ENCODE peak calls at places on chromosome 10, in nine cellular contexts. One of them, this sample, is unnamed.

GRCh38 chr10:5284311-5285057 is 80.3 kb upstream of the UCN3 start:
- DNase-seq in thoracic aorta: no peak
- DNase-seq in heart left ventricle: no peak
- DNase-seq in bronchial epithelial cell: peak; percentile 85
- DNase-seq in cardiac fibroblast: peak; percentile 82
- DNase-seq in psoas muscle: no peak
- DNase-seq in HFFc6: peak; percentile 51
- DNase-seq in fibroblast of pulmonary artery: peak; percentile 96
- DNase-seq in neural crest cell: no peak
- DNase-seq in this sample: no peak

GRCh38 chr10:130423455-130424305 is 287.5 kb downstream of the GLRX3 start:
- DNase-seq in thoracic aorta: no peak
- DNase-seq in cardiac fibroblast: no peak
- DNase-seq in heart left ventricle: no peak
- DNase-seq in bronchial epithelial cell: no peak
- DNase-seq in psoas muscle: no peak
- DNase-seq in HFFc6: no peak
- DNase-seq in fibroblast of pulmonary artery: no peak
- DNase-seq in neural crest cell: no peak
- DNase-seq in this sample: peak; percentile 34

GRCh38 chr10:58797356-58797755 is 284.7 kb downstream of the BICC1 start:
- DNase-seq in neural crest cell: no peak
- DNase-seq in psoas muscle: no peak
- DNase-seq in HFFc6: peak; percentile 35
- DNase-seq in fibroblast of pulmonary artery: no peak
- DNase-seq in bronchial epithelial cell: peak; percentile 71
- DNase-seq in thoracic aorta: no peak
- DNase-seq in heart left ventricle: no peak
- DNase-seq in cardiac fibroblast: no peak
- DNase-seq in this sample: no peak

GRCh38 chr10:16965242-16965620 is 148.0 kb upstream of the RSU1 start:
- DNase-seq in fibroblast of pulmonary artery: no peak
- DNase-seq in HFFc6: no peak
- DNase-seq in bronchial epithelial cell: no peak
- DNase-seq in neural crest cell: no peak
- DNase-seq in psoas muscle: no peak
- DNase-seq in thoracic aorta: no peak
- DNase-seq in cardiac fibroblast: no peak
- DNase-seq in heart left ventricle: no peak
- DNase-seq in this sample: no peak

GRCh38 chr10:23293145-23293724 is 51.4 kb downstream of the C10orf67 start:
- DNase-seq in bronchial epithelial cell: peak; percentile 53
- DNase-seq in HFFc6: peak; percentile 7
- DNase-seq in cardiac fibroblast: peak; percentile 40
- DNase-seq in neural crest cell: peak; percentile 57
- DNase-seq in thoracic aorta: no peak
- DNase-seq in fibroblast of pulmonary artery: peak; percentile 45
- DNase-seq in heart left ventricle: no peak
- DNase-seq in psoas muscle: no peak
- DNase-seq in this sample: no peak

GRCh38 chr10:62027841-62028501 is 126.5 kb downstream of the ARID5B start:
- DNase-seq in neural crest cell: no peak
- DNase-seq in heart left ventricle: no peak
- DNase-seq in cardiac fibroblast: peak; percentile 42
- DNase-seq in HFFc6: peak; percentile 74
- DNase-seq in psoas muscle: no peak
- DNase-seq in bronchial epithelial cell: peak; percentile 94
- DNase-seq in thoracic aorta: no peak
- DNase-seq in fibroblast of pulmonary artery: no peak
- DNase-seq in this sample: no peak

GRCh38 chr10:2020841-2021240 is 283.5 kb upstream of the ADARB2 start:
- DNase-seq in bronchial epithelial cell: no peak
- DNase-seq in thoracic aorta: no peak
- DNase-seq in HFFc6: no peak
- DNase-seq in psoas muscle: no peak
- DNase-seq in cardiac fibroblast: no peak
- DNase-seq in heart left ventricle: no peak
- DNase-seq in fibroblast of pulmonary artery: no peak
- DNase-seq in neural crest cell: no peak
- DNase-seq in this sample: no peak

GRCh38 chr10:15325243-15326002 is 45.7 kb downstream of the FAM171A1 start:
- DNase-seq in cardiac fibroblast: peak; percentile 86
- DNase-seq in psoas muscle: peak; percentile 27
- DNase-seq in HFFc6: peak; percentile 64
- DNase-seq in thoracic aorta: no peak
- DNase-seq in neural crest cell: no peak
- DNase-seq in bronchial epithelial cell: peak; percentile 73
- DNase-seq in fibroblast of pulmonary artery: peak; percentile 93
- DNase-seq in heart left ventricle: peak; percentile 69
- DNase-seq in this sample: no peak

GRCh38 chr10:101441539-101442455 is 87.8 kb downstream of the BTRC start:
- DNase-seq in HFFc6: peak; percentile 70
- DNase-seq in fibroblast of pulmonary artery: peak; percentile 87
- DNase-seq in psoas muscle: no peak
- DNase-seq in thoracic aorta: no peak
- DNase-seq in heart left ventricle: no peak
- DNase-seq in cardiac fibroblast: peak; percentile 89
- DNase-seq in bronchial epithelial cell: peak; percentile 73
- DNase-seq in neural crest cell: no peak
- DNase-seq in this sample: no peak

GRCh38 chr10:101442456-101442800 is 88.5 kb downstream of the BTRC start:
- DNase-seq in fibroblast of pulmonary artery: no peak
- DNase-seq in HFFc6: no peak
- DNase-seq in bronchial epithelial cell: no peak
- DNase-seq in thoracic aorta: no peak
- DNase-seq in cardiac fibroblast: no peak
- DNase-seq in psoas muscle: no peak
- DNase-seq in neural crest cell: no peak
- DNase-seq in heart left ventricle: no peak
- DNase-seq in this sample: no peak

GRCh38 chr10:101446071-101446470 is 92.1 kb downstream of the BTRC start:
- DNase-seq in heart left ventricle: no peak
- DNase-seq in psoas muscle: no peak
- DNase-seq in bronchial epithelial cell: no peak
- DNase-seq in cardiac fibroblast: no peak
- DNase-seq in fibroblast of pulmonary artery: no peak
- DNase-seq in neural crest cell: no peak
- DNase-seq in thoracic aorta: no peak
- DNase-seq in HFFc6: no peak
- DNase-seq in this sample: no peak

GRCh38 chr10:101444499-101444898 is 90.5 kb downstream of the BTRC start:
- DNase-seq in psoas muscle: no peak
- DNase-seq in cardiac fibroblast: no peak
- DNase-seq in HFFc6: no peak
- DNase-seq in bronchial epithelial cell: no peak
- DNase-seq in fibroblast of pulmonary artery: no peak
- DNase-seq in thoracic aorta: no peak
- DNase-seq in heart left ventricle: no peak
- DNase-seq in neural crest cell: no peak
- DNase-seq in this sample: no peak

DNA sequence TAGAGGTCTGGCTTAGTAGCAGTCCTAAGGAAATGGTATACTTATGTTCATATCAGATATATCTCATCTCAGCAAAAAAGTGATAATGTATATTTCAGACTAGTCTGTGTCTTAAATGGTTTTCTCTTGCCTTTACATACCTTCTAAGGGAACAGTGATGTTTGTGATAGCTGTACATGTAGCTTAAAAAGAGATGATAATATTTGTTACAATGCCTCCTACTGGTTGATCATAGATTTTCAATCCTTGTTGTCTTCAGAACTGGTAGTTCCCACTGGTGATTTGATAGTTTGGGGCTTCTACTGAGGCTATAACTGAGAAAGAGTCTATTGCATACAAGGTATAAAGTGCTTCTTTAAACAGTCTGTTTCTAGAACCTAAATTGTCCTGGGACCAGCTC is 90.1 kb downstream of the BTRC start:
- DNase-seq in psoas muscle: no peak
- DNase-seq in neural crest cell: no peak
- DNase-seq in fibroblast of pulmonary artery: peak; percentile 37
- DNase-seq in heart left ventricle: no peak
- DNase-seq in cardiac fibroblast: peak; percentile 24
- DNase-seq in bronchial epithelial cell: peak; percentile 44
- DNase-seq in thoracic aorta: no peak
- DNase-seq in HFFc6: peak; percentile 10
- DNase-seq in this sample: no peak
- TF ChIP-seq CTCF in psoas muscle: no peak
- TF ChIP-seq CTCF in neural crest cell: peak; percentile 55
- TF ChIP-seq CTCF in fibroblast of pulmonary artery: peak; percentile 36
- TF ChIP-seq CTCF in heart left ventricle: no peak
- TF ChIP-seq CTCF in cardiac fibroblast: peak; percentile 31
- TF ChIP-seq CTCF in bronchial epithelial cell: peak; percentile 24
- TF ChIP-seq CTCF in thoracic aorta: no peak
- TF ChIP-seq CTCF in HFFc6: peak; percentile 77
- TF ChIP-seq CTCF in this sample: peak; percentile 30

GRCh38 chr10:7534480-7534852 is 123.6 kb upstream of the SFMBT2 start:
- DNase-seq in heart left ventricle: no peak
- DNase-seq in psoas muscle: no peak
- DNase-seq in HFFc6: no peak
- DNase-seq in neural crest cell: no peak
- DNase-seq in cardiac fibroblast: no peak
- DNase-seq in bronchial epithelial cell: no peak
- DNase-seq in thoracic aorta: no peak
- DNase-seq in fibroblast of pulmonary artery: no peak
- DNase-seq in this sample: no peak
- TF ChIP-seq CTCF in heart left ventricle: no peak
- TF ChIP-seq CTCF in psoas muscle: no peak
- TF ChIP-seq CTCF in HFFc6: no peak
- TF ChIP-seq CTCF in neural crest cell: no peak
- TF ChIP-seq CTCF in cardiac fibroblast: no peak
- TF ChIP-seq CTCF in bronchial epithelial cell: no peak
- TF ChIP-seq CTCF in thoracic aorta: no peak
- TF ChIP-seq CTCF in fibroblast of pulmonary artery: no peak
- TF ChIP-seq CTCF in this sample: no peak

GRCh38 chr10:29922226-29922625 is 137.2 kb downstream of the JCAD start:
- DNase-seq in HFFc6: no peak
- DNase-seq in neural crest cell: no peak
- DNase-seq in cardiac fibroblast: no peak
- DNase-seq in bronchial epithelial cell: no peak
- DNase-seq in heart left ventricle: no peak
- DNase-seq in thoracic aorta: no peak
- DNase-seq in psoas muscle: no peak
- DNase-seq in fibroblast of pulmonary artery: no peak
- DNase-seq in this sample: no peak

GRCh38 chr10:29924436-29924835 is 134.9 kb downstream of the JCAD start:
- DNase-seq in bronchial epithelial cell: peak; percentile 28
- DNase-seq in thoracic aorta: no peak
- DNase-seq in HFFc6: no peak
- DNase-seq in psoas muscle: no peak
- DNase-seq in neural crest cell: no peak
- DNase-seq in cardiac fibroblast: no peak
- DNase-seq in fibroblast of pulmonary artery: no peak
- DNase-seq in heart left ventricle: no peak
- DNase-seq in this sample: no peak

GRCh38 chr10:29921071-29921446 is 138.3 kb downstream of the JCAD start:
- DNase-seq in HFFc6: no peak
- DNase-seq in psoas muscle: no peak
- DNase-seq in thoracic aorta: no peak
- DNase-seq in neural crest cell: no peak
- DNase-seq in fibroblast of pulmonary artery: no peak
- DNase-seq in cardiac fibroblast: no peak
- DNase-seq in bronchial epithelial cell: peak; percentile 42
- DNase-seq in heart left ventricle: no peak
- DNase-seq in this sample: no peak

GRCh38 chr10:29923416-29923970 is 135.9 kb downstream of the JCAD start:
- DNase-seq in HFFc6: no peak
- DNase-seq in heart left ventricle: no peak
- DNase-seq in fibroblast of pulmonary artery: no peak
- DNase-seq in bronchial epithelial cell: no peak
- DNase-seq in thoracic aorta: no peak
- DNase-seq in psoas muscle: no peak
- DNase-seq in neural crest cell: no peak
- DNase-seq in cardiac fibroblast: no peak
- DNase-seq in this sample: no peak

GRCh38 chr10:29922904-29923303 is 136.5 kb downstream of the JCAD start:
- DNase-seq in psoas muscle: no peak
- DNase-seq in bronchial epithelial cell: no peak
- DNase-seq in fibroblast of pulmonary artery: no peak
- DNase-seq in neural crest cell: no peak
- DNase-seq in thoracic aorta: no peak
- DNase-seq in heart left ventricle: no peak
- DNase-seq in cardiac fibroblast: no peak
- DNase-seq in HFFc6: no peak
- DNase-seq in this sample: no peak
- TF ChIP-seq CTCF in psoas muscle: no peak
- TF ChIP-seq CTCF in bronchial epithelial cell: no peak
- TF ChIP-seq CTCF in fibroblast of pulmonary artery: no peak
- TF ChIP-seq CTCF in neural crest cell: no peak
- TF ChIP-seq CTCF in thoracic aorta: no peak
- TF ChIP-seq CTCF in heart left ventricle: no peak
- TF ChIP-seq CTCF in cardiac fibroblast: no peak
- TF ChIP-seq CTCF in HFFc6: no peak
- TF ChIP-seq CTCF in this sample: no peak

GRCh38 chr10:84549368-84549767 is 221.0 kb downstream of the CCSER2 start:
- DNase-seq in neural crest cell: no peak
- DNase-seq in thoracic aorta: no peak
- DNase-seq in fibroblast of pulmonary artery: no peak
- DNase-seq in cardiac fibroblast: no peak
- DNase-seq in heart left ventricle: no peak
- DNase-seq in HFFc6: no peak
- DNase-seq in bronchial epithelial cell: no peak
- DNase-seq in psoas muscle: no peak
- DNase-seq in this sample: no peak

GRCh38 chr10:84546609-84547008 is 218.2 kb downstream of the CCSER2 start:
- DNase-seq in psoas muscle: no peak
- DNase-seq in cardiac fibroblast: no peak
- DNase-seq in HFFc6: no peak
- DNase-seq in fibroblast of pulmonary artery: no peak
- DNase-seq in thoracic aorta: no peak
- DNase-seq in neural crest cell: no peak
- DNase-seq in heart left ventricle: no peak
- DNase-seq in bronchial epithelial cell: no peak
- DNase-seq in this sample: no peak

GRCh38 chr10:84550756-84551436 is 222.5 kb downstream of the CCSER2 start:
- DNase-seq in bronchial epithelial cell: no peak
- DNase-seq in thoracic aorta: no peak
- DNase-seq in neural crest cell: no peak
- DNase-seq in fibroblast of pulmonary artery: no peak
- DNase-seq in HFFc6: no peak
- DNase-seq in psoas muscle: no peak
- DNase-seq in heart left ventricle: no peak
- DNase-seq in cardiac fibroblast: no peak
- DNase-seq in this sample: no peak

GRCh38 chr10:84551437-84552120 is 223.2 kb downstream of the CCSER2 start:
- DNase-seq in thoracic aorta: no peak
- DNase-seq in HFFc6: no peak
- DNase-seq in bronchial epithelial cell: no peak
- DNase-seq in fibroblast of pulmonary artery: no peak
- DNase-seq in neural crest cell: no peak
- DNase-seq in cardiac fibroblast: no peak
- DNase-seq in heart left ventricle: no peak
- DNase-seq in psoas muscle: no peak
- DNase-seq in this sample: no peak

DNA sequence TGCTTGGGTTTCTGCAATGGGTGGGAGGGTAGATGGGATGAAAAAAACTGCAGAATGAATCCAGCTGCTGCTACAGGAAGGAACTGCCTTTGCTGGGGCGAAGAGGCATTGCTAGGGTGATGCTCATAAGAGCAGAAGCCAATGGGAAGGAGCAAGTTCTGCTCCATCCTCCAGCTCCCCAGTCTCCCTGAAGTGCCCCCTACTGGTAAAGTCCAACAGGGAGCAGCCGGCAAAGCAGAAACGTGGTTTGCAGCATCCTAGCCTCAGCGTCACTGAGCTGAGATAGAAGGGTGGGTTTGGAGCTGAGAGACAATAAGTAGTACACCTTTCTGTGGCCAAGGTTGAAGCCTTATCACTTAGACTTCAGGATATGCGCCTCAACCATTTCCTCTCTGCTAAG is 220.5 kb downstream of the CCSER2 start:
- DNase-seq in neural crest cell: no peak
- DNase-seq in cardiac fibroblast: no peak
- DNase-seq in HFFc6: no peak
- DNase-seq in bronchial epithelial cell: no peak
- DNase-seq in heart left ventricle: no peak
- DNase-seq in thoracic aorta: no peak
- DNase-seq in fibroblast of pulmonary artery: peak; percentile 7
- DNase-seq in psoas muscle: no peak
- DNase-seq in this sample: no peak
- TF ChIP-seq CTCF in neural crest cell: peak; percentile 35
- TF ChIP-seq CTCF in cardiac fibroblast: peak; percentile 36
- TF ChIP-seq CTCF in HFFc6: peak; percentile 56
- TF ChIP-seq CTCF in bronchial epithelial cell: peak; percentile 38
- TF ChIP-seq CTCF in heart left ventricle: no peak
- TF ChIP-seq CTCF in thoracic aorta: no peak
- TF ChIP-seq CTCF in fibroblast of pulmonary artery: peak; percentile 23
- TF ChIP-seq CTCF in psoas muscle: peak; percentile 5
- TF ChIP-seq CTCF in this sample: no peak

This sample was measured in right atrium auricular region.